ENCODE peak calls at places on chromosomes 1 and 21, in four cellular contexts. N is AG04449; E is CD8-positive, alpha-beta T cell; B is neural progenitor cell. J is an unnamed sample.

GRCh38 chr1:61173118-61173517 is 90.8 kb downstream of the NFIA start:
- DNase-seq in N (no peak), E (no peak), B (no peak), J (peak)

GRCh38 chr21:29265690-29266479 is 32.8 kb upstream of the BACH1 start:
- DNase-seq in N (no peak), E (no peak), B (no peak), J (no peak)

GRCh38 chr21:30408782-30409494 is 13.1 kb downstream of the KRTAP13-1 start:
- DNase-seq in N (no peak), E (no peak), B (peak), J (peak)

GRCh38 chr1:221392453-221392852 is 349.4 kb downstream of the DUSP10 start:
- DNase-seq in N (peak), E (no peak), B (no peak), J (peak)

GRCh38 chr1:66563094-66563800 is 29.3 kb downstream of the SGIP1 start:
- DNase-seq in N (peak), E (no peak), B (no peak), J (no peak)

GRCh38 chr1:199580280-199580679 is 447.2 kb upstream of the NR5A2 start:
- DNase-seq in N (no peak), E (no peak), B (no peak), J (no peak)

GRCh38 chr1:17265162-17265561 is 16.3 kb downstream of the PADI3 start:
- DNase-seq in N (no peak), E (no peak), B (peak), J (no peak)

GRCh38 chr1:214439352-214440119 is 111.9 kb downstream of the PTPN14 start:
- DNase-seq in N (no peak), E (no peak), B (no peak), J (no peak)

GRCh38 chr1:198467342-198467741 is 73.1 kb downstream of the ATP6V1G3 start:
- DNase-seq in N (no peak), E (no peak), B (no peak), J (no peak)

GRCh38 chr1:6308449-6308848 is 47.6 kb upstream of the GPR153 start:
- DNase-seq in N (no peak), E (no peak), B (no peak), J (peak)

GRCh38 chr1:154222918-154223317 is 2.2 kb downstream of the UBAP2L start:
- DNase-seq in N (no peak), E (no peak), B (no peak), J (no peak)

GRCh38 chr1:26696645-26697440 is 1.0 kb downstream of the ARID1A start:
- DNase-seq in N (no peak), E (peak), B (peak), J (peak)

GRCh38 chr1:26700711-26701110 is 4.9 kb downstream of the ARID1A start:
- DNase-seq in N (no peak), E (no peak), B (no peak), J (no peak)

GRCh38 chr1:26697441-26697977 is 1.7 kb downstream of the ARID1A start:
- DNase-seq in N (no peak), E (no peak), B (no peak), J (peak)

GRCh38 chr1:26696191-26696644 is 403 bp downstream of the ARID1A start:
- DNase-seq in N (no peak), E (no peak), B (no peak), J (peak)

DNA sequence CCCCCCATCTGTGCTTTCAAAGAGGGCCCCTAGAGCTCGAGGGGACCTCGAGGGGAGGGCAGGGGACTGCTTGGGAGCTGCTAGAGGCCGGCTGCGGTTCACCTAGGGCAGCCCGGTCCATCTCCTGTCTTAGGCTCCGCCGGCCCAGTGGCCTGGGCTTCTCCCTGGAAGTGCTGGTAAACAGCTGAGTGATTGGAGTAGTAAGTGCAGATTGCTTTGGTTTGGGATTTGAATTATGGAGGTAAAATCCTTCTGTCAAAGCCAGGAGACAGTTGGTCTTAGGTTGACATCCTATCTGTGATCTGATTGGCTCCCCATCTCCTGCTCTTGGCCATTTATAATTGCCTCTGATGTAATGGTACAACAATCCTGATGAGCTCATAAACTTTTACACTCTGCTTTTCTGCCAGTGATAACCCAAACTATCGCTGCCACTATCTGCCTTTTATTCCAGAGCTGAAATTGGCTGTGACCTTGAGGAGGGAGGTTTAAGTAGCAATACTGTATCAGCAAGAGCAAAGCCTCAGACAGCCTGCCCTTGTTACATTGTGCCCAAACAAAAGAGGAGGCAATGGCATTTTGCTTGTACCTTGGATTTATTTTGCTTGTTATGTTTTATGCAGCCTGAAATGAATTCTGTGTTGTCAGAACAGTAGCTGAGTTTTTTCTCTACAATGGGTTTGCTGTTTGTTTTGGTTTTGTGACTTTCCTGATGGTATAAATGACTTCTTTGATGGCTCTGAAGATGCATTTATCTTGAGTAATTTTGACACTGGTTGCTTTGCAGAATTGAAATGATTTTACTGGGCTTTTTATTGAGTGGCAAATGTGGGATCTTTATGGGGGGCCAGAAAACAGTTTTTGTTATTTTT is 2.4 kb downstream of the ARID1A start:
- DNase-seq in N (peak), E (peak), B (peak), J (peak)
- H3K4me3 ChIP-seq in N (peak), E (peak), B (peak), J (peak)

DNA sequence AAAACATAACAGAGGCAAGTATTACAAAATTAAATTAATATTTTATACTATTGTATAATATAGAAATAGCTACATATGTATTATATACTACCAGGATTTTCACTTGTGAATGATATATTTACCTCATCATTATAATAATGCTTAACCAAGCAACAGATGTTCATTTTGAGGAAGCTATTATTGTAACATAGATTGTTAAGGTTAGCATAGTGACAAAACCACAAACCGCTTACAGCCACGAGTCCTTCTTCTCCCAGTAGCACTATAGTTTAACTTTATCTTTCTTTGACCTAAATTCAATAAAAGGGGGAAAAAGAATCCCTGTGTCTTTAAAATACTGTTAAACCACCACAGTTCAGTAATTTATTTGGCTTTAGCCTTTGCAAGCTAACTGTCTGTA is 1039.4 kb upstream of the B3GALT2 start:
- DNase-seq in N (no peak), E (no peak), B (no peak), J (no peak)
- H3K4me3 ChIP-seq in N (no peak), E (no peak), B (no peak), J (no peak)

GRCh38 chr1:205340674-205341073 is 16.0 kb downstream of the KLHDC8A start:
- DNase-seq in N (no peak), E (no peak), B (no peak), J (no peak)

GRCh38 chr1:205344010-205344808 is 12.5 kb downstream of the KLHDC8A start:
- DNase-seq in N (no peak), E (peak), B (peak), J (peak)

GRCh38 chr1:205345761-205346160 is 11.0 kb downstream of the KLHDC8A start:
- DNase-seq in N (no peak), E (no peak), B (no peak), J (no peak)

GRCh38 chr1:205346956-205347574 is 9.7 kb downstream of the KLHDC8A start:
- DNase-seq in N (no peak), E (no peak), B (no peak), J (no peak)

DNA sequence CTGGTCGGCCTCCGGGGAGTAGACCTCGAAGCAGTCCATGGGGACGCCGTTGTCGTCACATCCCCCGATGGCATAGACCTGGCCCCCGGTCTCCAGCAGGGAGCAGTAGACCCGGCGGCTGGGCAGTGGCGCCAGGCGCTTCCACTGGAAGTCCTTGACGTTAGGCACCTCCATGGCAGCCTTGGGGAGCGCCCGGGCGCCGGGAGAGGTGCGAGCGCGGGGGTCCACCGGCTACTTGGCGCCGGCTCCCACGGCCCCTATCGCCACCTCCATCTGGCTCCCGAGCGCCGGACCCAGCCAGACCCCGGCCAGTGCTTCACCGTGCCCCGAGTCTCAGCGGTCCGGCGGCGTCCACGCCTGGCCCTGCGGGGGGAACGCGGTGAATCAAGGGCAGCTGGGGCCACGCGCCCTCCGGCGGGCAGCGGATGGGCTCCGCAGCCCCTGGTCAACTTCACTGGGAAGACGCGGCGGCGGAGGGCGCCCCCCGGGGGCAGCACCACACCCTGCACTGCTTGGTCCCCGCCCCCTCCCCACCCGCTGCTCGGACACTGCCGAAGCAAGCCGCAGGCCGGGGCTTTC is 13.2 kb downstream of the KLHDC8A start:
- DNase-seq in N (no peak), E (peak), B (peak), J (no peak)
- H3K4me3 ChIP-seq in N (no peak), E (peak), B (peak), J (peak)

DNA sequence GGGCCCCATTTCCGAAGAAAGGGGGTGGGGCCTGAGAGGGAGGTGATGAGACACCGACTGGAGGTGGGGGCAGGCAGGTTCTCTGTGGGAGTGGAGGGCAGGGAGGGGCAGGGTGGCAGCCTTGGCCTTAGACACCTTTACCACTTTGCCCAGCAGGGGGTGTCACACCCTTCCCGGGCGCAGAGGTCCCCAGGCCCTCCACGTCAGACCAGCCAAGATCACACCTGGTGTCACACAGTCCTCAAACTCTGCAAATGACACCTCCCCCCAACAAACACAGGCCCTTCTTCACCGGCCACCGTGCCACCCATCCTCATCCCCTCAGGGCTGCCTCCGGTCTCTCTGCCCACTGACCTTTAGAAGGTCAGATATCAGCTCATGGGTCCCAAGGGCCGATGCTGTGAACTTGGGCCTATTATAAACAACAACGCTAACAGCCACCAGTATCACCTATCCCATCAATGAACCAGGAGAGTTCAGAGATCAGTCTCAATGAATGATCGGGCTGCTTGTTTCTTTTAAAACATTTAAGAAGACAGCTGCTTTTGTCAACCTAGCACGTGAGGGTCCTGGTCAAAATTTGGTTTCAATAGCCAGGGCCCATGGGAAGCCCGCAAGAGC is 103.9 kb downstream of the CASZ1 start:
- DNase-seq in N (no peak), E (peak), B (peak), J (no peak)
- H3K4me3 ChIP-seq in N (no peak), E (no peak), B (no peak), J (peak)

GRCh38 chr1:14737561-14738094 is 139.1 kb downstream of the KAZN start:
- DNase-seq in N (no peak), E (no peak), B (no peak), J (no peak)

GRCh38 chr1:14733053-14733778 is 134.7 kb downstream of the KAZN start:
- DNase-seq in N (no peak), E (no peak), B (peak), J (no peak)

GRCh38 chr1:14735861-14736260 is 137.4 kb downstream of the KAZN start:
- DNase-seq in N (no peak), E (no peak), B (no peak), J (no peak)

GRCh38 chr1:14733779-14734140 is 135.3 kb downstream of the KAZN start:
- DNase-seq in N (no peak), E (no peak), B (no peak), J (no peak)

GRCh38 chr1:14732726-14733052 is 134.2 kb downstream of the KAZN start:
- DNase-seq in N (no peak), E (no peak), B (no peak), J (no peak)
- H3K4me3 ChIP-seq in N (no peak), E (no peak), B (peak), J (no peak)

GRCh38 chr1:222828939-222829338 is 14.1 kb downstream of the DISP1 start:
- DNase-seq in N (no peak), E (no peak), B (no peak), J (no peak)

GRCh38 chr1:222833484-222833883 is 18.6 kb downstream of the DISP1 start:
- DNase-seq in N (no peak), E (no peak), B (no peak), J (no peak)

GRCh38 chr1:222824641-222825040 is 9.8 kb downstream of the DISP1 start:
- DNase-seq in N (no peak), E (no peak), B (no peak), J (no peak)

GRCh38 chr1:222829868-222830267 is 15.0 kb downstream of the DISP1 start:
- DNase-seq in N (peak), E (no peak), B (no peak), J (no peak)
- H3K4me3 ChIP-seq in N (no peak), E (no peak), B (no peak), J (no peak)

J was measured in right cardiac atrium.